ENCODE peak calls at places on chromosomes 13 and 19, in five cellular contexts. P is HepG2, R is H1, E is GM12878, Q is NT2/D1. I is an unnamed sample.
A peak's percentile ranks its signal among the peaks of the same experiment; 100 is the strongest.

GRCh38 chr13:112818698-112819045 is 128.8 kb downstream of the ATP11A start:
- DNase-seq in Q (no peak), E (no peak), R (no peak), P (no peak), I (no peak)

GRCh38 chr19:39647918-39648317 is 7.8 kb upstream of the LGALS16 start:
- DNase-seq in Q (no peak), P (no peak), R (no peak), E (no peak), I (no peak)

GRCh38 chr19:54084410-54084809 is 3.2 kb upstream of the TARM1 start:
- DNase-seq in E (no peak), P (no peak), R (no peak), Q (no peak), I (no peak)

GRCh38 chr19:3653865-3654513 is 27.4 kb upstream of the CACTIN start:
- DNase-seq in E (no peak), Q (no peak), P (no peak), R (peak; percentile 57), I (no peak)

GRCh38 chr19:42135836-42136235 is 3.6 kb upstream of the POU2F2 start:
- DNase-seq in R (no peak), Q (no peak), E (no peak), P (no peak), I (no peak)

GRCh38 chr19:58479736-58480480 is 3.8 kb downstream of the ZNF446 start:
- DNase-seq in P (no peak), E (no peak), Q (no peak), R (no peak), I (no peak)

GRCh38 chr19:6588508-6589345 is 2.2 kb downstream of the CD70 start:
- DNase-seq in R (no peak), E (no peak), Q (no peak), P (no peak), I (no peak)

GRCh38 chr13:110106726-110107125 is 200.2 kb downstream of the COL4A1 start:
- DNase-seq in P (no peak), R (no peak), E (no peak), Q (no peak), I (no peak)

GRCh38 chr19:3135961-3136683 is at the start of gene GNA15:
- DNase-seq in R (no peak), Q (no peak), E (no peak), P (no peak), I (no peak)

GRCh38 chr19:50409347-50409746 is 9.4 kb upstream of the SPIB start:
- DNase-seq in P (no peak), Q (no peak), R (no peak), E (no peak), I (no peak)

GRCh38 chr13:40187324-40187795 is 479.1 kb downstream of the FOXO1 start:
- DNase-seq in Q (no peak), R (no peak), P (no peak), E (no peak), I (peak; percentile 20)

GRCh38 chr13:99298056-99298455 is 9.1 kb downstream of the GPR183 start:
- DNase-seq in P (no peak), R (no peak), E (no peak), Q (no peak), I (no peak)

GRCh38 chr13:78602561-78603239 is 652 bp downstream of the POU4F1 start:
- DNase-seq in Q (no peak), E (no peak), R (peak; percentile 63), P (no peak), I (peak; percentile 63)

GRCh38 chr13:44404261-44405139 is 30.9 kb downstream of the SERP2 start:
- DNase-seq in P (peak; percentile 93), E (no peak), Q (no peak), R (no peak), I (no peak)

GRCh38 chr13:110328509-110328908 is 21.4 kb downstream of the COL4A2 start:
- DNase-seq in Q (no peak), R (no peak), P (no peak), E (no peak), I (no peak)

GRCh38 chr13:31846984-31847752 is 107.8 kb downstream of the RXFP2 start:
- DNase-seq in E (no peak), R (no peak), Q (no peak), P (no peak), I (peak; percentile 35)

GRCh38 chr13:31096624-31097302 is 64.9 kb downstream of the HSPH1 start:
- DNase-seq in P (no peak), E (no peak), Q (no peak), R (no peak), I (no peak)

GRCh38 chr13:33634526-33635111 is 183.3 kb upstream of the RFC3 start:
- DNase-seq in P (no peak), Q (no peak), R (no peak), E (no peak), I (no peak)

GRCh38 chr13:30331331-30331771 is 24.0 kb upstream of the KATNAL1 start:
- DNase-seq in P (no peak), R (no peak), Q (no peak), E (no peak), I (no peak)

GRCh38 chr19:10295305-10295846 is 5.6 kb downstream of the ICAM5 start:
- DNase-seq in P (no peak), Q (no peak), E (no peak), R (peak; percentile 74), I (no peak)

GRCh38 chr13:113927661-113928581 is 46.0 kb downstream of the C13orf46 start:
- DNase-seq in E (no peak), Q (no peak), P (no peak), R (no peak), I (no peak)

GRCh38 chr13:91346848-91347211 is 657 bp upstream of the MIR17HG start:
- DNase-seq in P (no peak), E (peak; percentile 25), Q (no peak), R (no peak), I (peak; percentile 55)

GRCh38 chr19:21151460-21151859 is 9.6 kb downstream of the ZNF431 start:
- DNase-seq in E (no peak), P (no peak), Q (no peak), R (no peak), I (no peak)

GRCh38 chr13:95641291-95641811 is 3.2 kb downstream of the DZIP1 start:
- DNase-seq in Q (no peak), P (no peak), R (peak; percentile 63), E (no peak), I (no peak)

GRCh38 chr19:4986471-4986888 is 17.6 kb downstream of the KDM4B start:
- DNase-seq in R (no peak), P (no peak), Q (no peak), E (no peak), I (no peak)

GRCh38 chr19:11171144-11171543 is 15.6 kb upstream of the SPC24 start:
- DNase-seq in E (no peak), Q (no peak), P (no peak), R (no peak), I (no peak)

GRCh38 chr13:99774644-99775043 is 196.9 kb downstream of the ZIC5 start:
- DNase-seq in P (no peak), Q (no peak), R (no peak), E (no peak), I (no peak)

GRCh38 chr13:75305057-75305456 is 176.9 kb downstream of the TBC1D4 start:
- DNase-seq in Q (no peak), P (no peak), R (no peak), E (no peak), I (no peak)

GRCh38 chr13:59746291-59746962 is 417.3 kb downstream of the DIAPH3 start:
- DNase-seq in P (no peak), Q (no peak), E (no peak), R (no peak), I (no peak)

GRCh38 chr13:33351324-33351723 is 65.8 kb upstream of the STARD13 start:
- DNase-seq in P (no peak), E (no peak), R (no peak), Q (no peak), I (peak; percentile 14)

GRCh38 chr19:3474015-3474414 is 6.3 kb downstream of the SMIM24 start:
- DNase-seq in R (no peak), Q (no peak), P (no peak), E (no peak), I (no peak)

GRCh38 chr19:51571599-51571998 is 516 bp downstream of the ZNF175 start:
- DNase-seq in R (no peak), E (no peak), P (no peak), Q (no peak), I (no peak)

GRCh38 chr13:64446372-64446771 is 2783.8 kb downstream of the PCDH9 start:
- DNase-seq in R (no peak), P (no peak), E (no peak), Q (no peak), I (peak; percentile 68)

DNA sequence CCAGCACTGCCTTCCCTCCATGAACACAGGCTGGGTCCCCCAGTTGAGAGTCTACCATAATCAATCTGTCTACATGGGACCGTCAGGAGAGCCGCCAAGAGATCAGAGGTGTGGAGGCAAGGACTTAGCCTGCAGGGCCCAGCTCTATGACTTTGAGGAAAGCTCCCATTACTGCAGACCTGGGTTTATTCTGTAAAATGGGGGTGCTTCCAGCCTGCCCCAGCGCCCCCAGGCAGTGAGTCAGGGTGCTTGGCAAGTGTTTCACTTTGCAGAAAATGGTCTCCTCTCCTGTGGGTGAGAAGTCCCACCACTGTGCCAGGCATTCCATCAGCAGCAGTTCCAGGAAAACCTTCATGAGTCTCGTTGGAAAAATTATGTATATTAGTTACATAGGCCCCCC is 75.5 kb upstream of the VSTM2B start:
- DNase-seq in P (no peak), Q (no peak), E (no peak), R (no peak), I (no peak)
- TF ChIP-seq SUZ12 in P (no peak), Q (no peak), E (no peak), R (no peak), I (no peak)

DNA sequence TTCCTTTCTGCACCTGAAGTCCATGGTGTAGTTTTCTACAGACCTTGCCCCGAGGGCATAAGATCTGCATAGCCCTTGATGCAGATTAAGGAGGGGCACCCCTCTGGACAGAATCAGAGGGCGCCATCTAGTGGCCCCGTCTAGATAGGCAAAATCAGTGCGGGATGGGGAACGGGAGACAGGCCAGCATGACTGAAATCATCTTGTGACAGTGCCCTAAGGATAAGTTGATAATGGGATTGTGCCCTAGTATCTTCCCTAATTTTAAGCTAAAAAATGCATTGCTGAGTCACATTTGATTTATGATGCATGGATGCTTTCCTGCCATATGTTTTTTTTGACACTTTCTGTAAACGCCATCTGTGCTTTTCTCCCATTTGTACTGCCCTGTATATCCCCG is 19.1 kb upstream of the GPI start:
- DNase-seq in P (peak; percentile 63), R (peak; percentile 93), E (no peak), Q (peak; percentile 70), I (peak; percentile 81)
- TF ChIP-seq SUZ12 in P (no peak), R (no peak), E (no peak), Q (no peak), I (no peak)

DNA sequence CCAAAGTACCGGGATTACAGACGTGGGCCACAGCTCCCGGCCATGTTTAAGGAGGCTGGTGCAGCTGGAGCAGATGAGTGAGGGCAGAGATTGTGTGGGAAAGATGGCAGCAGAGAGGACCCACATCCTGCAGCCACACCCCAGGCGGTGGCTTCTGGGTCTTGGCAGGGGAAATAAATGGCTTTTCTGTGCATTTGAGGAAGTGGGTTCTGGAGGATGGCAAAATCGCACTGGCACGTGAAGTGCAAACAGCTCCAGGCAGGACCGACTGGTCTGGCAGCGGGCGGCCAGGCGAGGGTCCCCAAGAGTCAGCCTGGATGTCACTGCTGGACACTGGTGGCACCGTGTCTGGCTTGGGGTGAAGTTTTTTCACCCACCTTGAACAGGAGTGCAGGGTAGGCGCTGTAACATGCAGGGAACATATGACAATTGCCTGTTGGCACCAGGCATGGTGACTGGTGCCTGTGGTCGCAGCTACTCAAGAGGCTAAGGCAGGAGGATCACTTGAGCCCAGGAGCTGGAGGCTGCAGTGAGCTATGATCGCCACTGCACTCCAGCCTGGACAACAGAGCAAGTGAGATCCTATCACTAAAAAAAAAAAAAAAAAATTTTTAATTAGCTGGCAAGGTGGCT is 8.4 kb downstream of the B3GNT3 start:
- DNase-seq in P (no peak), E (no peak), R (no peak), Q (no peak), I (no peak)
- TF ChIP-seq SUZ12 in P (no peak), E (no peak), R (no peak), Q (no peak), I (no peak)

GRCh38 chr13:43232144-43232840 is 208.9 kb downstream of the DNAJC15 start:
- DNase-seq in Q (no peak), R (no peak), P (no peak), E (no peak), I (no peak)
- TF ChIP-seq SUZ12 in Q (no peak), R (no peak), P (no peak), E (no peak), I (no peak)

I was measured in HEK293T.